ENCODE peak calls at places on chromosome X, in ten cellular contexts. S is GM12878; E is lower lobe of right lung; Q is WTC11; D is astrocyte of the spinal cord; Z is left lung; F is psoas muscle; J is sigmoid colon; B is Peyer's patch; P is CD4-positive, alpha-beta T cell. L is an unnamed sample.

GRCh38 chrX:1354036-1355019 is 17.7 kb downstream of the IL3RA start:
- DNase-seq in D (no peak), P (no peak), Z (no peak), F (peak), B (no peak), J (no peak), E (peak), S (no peak), Q (no peak), L (no peak)

GRCh38 chrX:101595739-101596419 is 21.9 kb downstream of the ARMCX6 start:
- DNase-seq in D (peak), J (no peak), S (peak), F (no peak), Z (no peak), Q (peak), B (no peak), E (no peak), P (no peak), L (no peak)

GRCh38 chrX:43953218-43953617 is 20.0 kb downstream of the NDP start:
- DNase-seq in S (no peak), J (no peak), Q (no peak), Z (no peak), B (no peak), E (no peak), F (no peak), P (no peak), D (peak), L (no peak)

GRCh38 chrX:11337292-11338009 is 44.2 kb downstream of the AMELX start:
- DNase-seq in E (no peak), F (no peak), J (no peak), B (no peak), D (no peak), Q (no peak), Z (no peak), P (no peak), S (no peak), L (no peak)

GRCh38 chrX:70168238-70169188 is 8.8 kb upstream of the DGAT2L6 start:
- DNase-seq in J (no peak), D (peak), F (no peak), Z (no peak), E (no peak), Q (peak), B (no peak), S (no peak), P (no peak), L (no peak)

GRCh38 chrX:136259543-136259942 is 8.3 kb upstream of the MAP7D3 start:
- DNase-seq in F (no peak), J (no peak), B (no peak), Z (no peak), P (no peak), S (no peak), Q (no peak), D (peak), E (no peak), L (no peak)

GRCh38 chrX:97895751-97896150 is 1012.0 kb downstream of the RPA4 start:
- DNase-seq in E (no peak), B (no peak), F (no peak), P (no peak), Z (no peak), J (no peak), S (no peak), Q (no peak), D (peak), L (no peak)

GRCh38 chrX:136588060-136588459 is 56.0 kb downstream of the VGLL1 start:
- DNase-seq in F (no peak), D (no peak), E (no peak), J (no peak), S (peak), Z (no peak), Q (no peak), P (no peak), B (no peak), L (no peak)

GRCh38 chrX:134658421-134658896 is at the start of gene PLAC1:
- DNase-seq in J (no peak), F (no peak), S (no peak), Q (no peak), D (no peak), B (no peak), P (no peak), Z (no peak), E (no peak), L (no peak)

GRCh38 chrX:148914783-148915182 is 414.4 kb downstream of the AFF2 start:
- DNase-seq in Q (no peak), Z (no peak), F (no peak), E (no peak), D (peak), S (peak), B (no peak), J (no peak), P (no peak), L (no peak)

GRCh38 chrX:14015941-14016340 is 13.8 kb downstream of the GEMIN8 start:
- DNase-seq in Q (no peak), E (no peak), Z (no peak), S (no peak), F (no peak), D (no peak), P (no peak), J (no peak), B (no peak), L (no peak)

GRCh38 chrX:29274517-29274916 is 687.3 kb downstream of the IL1RAPL1 start:
- DNase-seq in Q (no peak), P (no peak), J (no peak), Z (no peak), F (no peak), E (no peak), S (no peak), B (no peak), D (no peak), L (no peak)

GRCh38 chrX:54044877-54045328 is 630 bp upstream of the PHF8 start:
- DNase-seq in Q (no peak), S (peak), P (no peak), J (no peak), D (no peak), Z (no peak), B (no peak), E (no peak), F (no peak), L (no peak)

GRCh38 chrX:17859609-17860178 is 1.4 kb downstream of the RAI2 start:
- DNase-seq in D (no peak), E (peak), J (no peak), B (no peak), S (no peak), P (peak), Q (peak), F (no peak), Z (no peak), L (no peak)

GRCh38 chrX:104270916-104271512 is 16.3 kb upstream of the ESX1 start:
- DNase-seq in P (no peak), Q (peak), E (no peak), D (peak), F (no peak), S (no peak), B (peak), J (no peak), Z (no peak), L (no peak)

GRCh38 chrX:13360146-13360545 is 40.3 kb upstream of the ATXN3L start:
- DNase-seq in Q (no peak), Z (no peak), F (no peak), E (no peak), P (no peak), J (no peak), S (no peak), B (no peak), D (no peak), L (no peak)

GRCh38 chrX:110698696-110699095 is 96.9 kb downstream of the CHRDL1 start:
- DNase-seq in F (no peak), P (no peak), Q (no peak), B (no peak), Z (no peak), E (no peak), J (no peak), S (no peak), D (no peak), L (no peak)

GRCh38 chrX:53398216-53398615 is 24.2 kb downstream of the SMC1A start:
- DNase-seq in P (no peak), S (no peak), F (no peak), D (no peak), E (no peak), Q (no peak), B (no peak), J (no peak), Z (no peak), L (no peak)

GRCh38 chrX:57977992-57978391 is 67.7 kb upstream of the ZXDA start:
- DNase-seq in P (no peak), Z (no peak), J (no peak), Q (no peak), B (no peak), E (no peak), S (no peak), F (no peak), D (no peak), L (no peak)

GRCh38 chrX:136910565-136911040 is 30.1 kb upstream of the RBMX start:
- DNase-seq in S (no peak), J (no peak), Q (no peak), B (no peak), Z (no peak), D (peak), E (no peak), F (no peak), P (no peak), L (no peak)

GRCh38 chrX:120334603-120335002 is 23.3 kb upstream of the TMEM255A start:
- DNase-seq in F (no peak), E (no peak), J (no peak), Q (no peak), B (no peak), Z (no peak), P (no peak), S (no peak), D (no peak), L (no peak)

GRCh38 chrX:107451754-107452153 is 2.3 kb downstream of the FRMPD3 start:
- DNase-seq in J (no peak), E (no peak), Z (no peak), Q (peak), D (no peak), B (no peak), S (no peak), F (no peak), P (no peak), L (no peak)

GRCh38 chrX:39133971-39134370 is 332.7 kb downstream of the MID1IP1 start:
- DNase-seq in J (no peak), Z (no peak), B (peak), S (no peak), F (no peak), E (no peak), D (no peak), Q (peak), P (no peak), L (no peak)
- TF ChIP-seq CTCF in J (no peak), Z (no peak), B (peak), S (peak), F (no peak), E (no peak), D (no peak), Q (peak), P (no peak), L (peak)

GRCh38 chrX:63506320-63506719 is 155.2 kb upstream of the SPIN4 start:
- DNase-seq in E (no peak), J (no peak), F (no peak), B (no peak), Q (no peak), P (no peak), D (peak), S (no peak), Z (no peak), L (no peak)
- TF ChIP-seq CTCF in E (peak), J (peak), F (peak), B (no peak), Q (no peak), P (no peak), D (peak), S (no peak), Z (peak), L (peak)

GRCh38 chrX:68387786-68388185 is 45.5 kb downstream of the OPHN1 start:
- DNase-seq in Z (no peak), J (no peak), P (no peak), Q (no peak), B (no peak), S (no peak), E (no peak), D (no peak), F (no peak), L (no peak)
- TF ChIP-seq CTCF in Z (no peak), J (no peak), P (no peak), Q (no peak), B (no peak), S (no peak), E (no peak), D (no peak), F (no peak), L (no peak)

GRCh38 chrX:38335382-38335781 is 8.1 kb upstream of the RPGR start:
- DNase-seq in P (no peak), F (no peak), Q (no peak), Z (no peak), D (no peak), B (no peak), J (no peak), E (no peak), S (no peak), L (no peak)
- TF ChIP-seq CTCF in P (no peak), F (no peak), Q (no peak), Z (no peak), D (peak), B (no peak), J (no peak), E (no peak), S (no peak), L (peak)

GRCh38 chrX:47576021-47576898 is 6.0 kb upstream of the TIMP1 start:
- DNase-seq in P (no peak), E (no peak), D (no peak), Z (no peak), S (no peak), B (no peak), F (no peak), Q (no peak), J (no peak), L (no peak)

GRCh38 chrX:47572773-47573333 is 9.4 kb upstream of the TIMP1 start:
- DNase-seq in B (no peak), E (no peak), J (no peak), S (no peak), P (no peak), F (no peak), Z (no peak), D (no peak), Q (no peak), L (no peak)

GRCh38 chrX:47573334-47574095 is 8.7 kb upstream of the TIMP1 start:
- DNase-seq in D (peak), B (peak), E (no peak), S (no peak), Q (peak), Z (no peak), P (no peak), F (no peak), J (peak), L (no peak)

GRCh38 chrX:47574096-47574553 is 8.1 kb upstream of the TIMP1 start:
- DNase-seq in E (no peak), D (no peak), Z (no peak), B (no peak), Q (no peak), F (no peak), J (no peak), P (no peak), S (no peak), L (no peak)

DNA sequence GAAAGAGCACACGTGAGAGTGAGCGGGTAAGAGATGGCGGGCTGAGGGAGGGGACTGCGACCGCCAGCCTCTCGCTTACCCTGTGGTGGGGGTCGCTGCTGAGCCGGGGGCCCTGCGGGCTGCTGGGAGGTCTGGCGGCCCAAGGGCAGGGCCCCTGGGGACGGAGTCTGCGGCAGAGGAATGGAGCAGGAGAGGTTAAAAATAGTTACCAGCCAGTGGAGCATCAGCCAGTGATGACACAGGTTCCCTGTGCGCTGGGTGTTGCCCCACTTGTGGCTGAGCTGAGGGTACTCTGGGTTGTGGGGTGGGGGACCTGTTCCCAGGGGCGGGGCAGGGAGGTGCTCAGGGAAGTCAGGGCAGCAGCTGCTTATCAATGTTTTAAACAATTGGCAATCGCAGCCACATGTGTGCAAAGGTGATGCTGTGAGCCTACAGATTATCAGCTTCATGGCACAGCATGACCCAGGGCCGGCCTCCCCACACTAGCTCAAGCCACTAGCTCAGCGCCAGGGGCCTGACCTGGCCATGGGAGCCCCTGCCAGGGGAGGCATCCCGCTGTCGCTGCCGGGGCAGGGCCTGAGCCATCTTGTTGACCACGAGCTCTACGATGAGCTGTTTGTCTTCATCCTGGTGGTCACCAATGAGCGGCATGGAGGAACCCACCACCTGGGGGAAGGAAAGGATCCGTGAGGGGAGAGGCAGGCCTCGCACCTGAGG is 7.5 kb upstream of the TIMP1 start:
- DNase-seq in Q (no peak), E (no peak), B (no peak), Z (no peak), J (no peak), F (no peak), S (no peak), P (no peak), D (no peak), L (no peak)
- TF ChIP-seq CTCF in Q (no peak), E (no peak), B (no peak), Z (no peak), J (no peak), F (no peak), S (no peak), P (no peak), D (no peak), L (no peak)

DNA sequence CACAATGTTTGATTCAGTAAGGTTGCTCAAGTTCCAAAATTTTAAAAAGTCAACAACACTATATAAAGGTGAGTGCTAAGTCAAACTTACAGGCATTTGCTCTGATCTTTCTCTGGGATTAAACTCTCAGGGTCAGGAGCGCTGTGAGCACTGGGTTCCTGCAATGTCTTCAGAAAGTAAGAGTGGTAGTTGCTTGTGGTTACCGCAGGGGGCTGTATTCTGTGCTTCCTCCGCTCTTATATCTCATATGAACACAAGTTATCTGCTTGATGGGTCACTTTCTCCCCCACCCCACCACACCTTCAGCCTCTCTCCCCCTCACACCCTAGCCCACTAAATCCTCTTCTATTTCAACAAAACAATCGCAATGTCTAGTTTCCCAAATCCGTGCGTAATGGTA is 116.4 kb upstream of the IGSF1 start:
- DNase-seq in B (no peak), D (no peak), S (no peak), E (no peak), Q (no peak), P (no peak), J (no peak), F (no peak), Z (no peak), L (no peak)
- TF ChIP-seq CTCF in B (no peak), D (no peak), S (no peak), E (no peak), Q (no peak), P (no peak), J (no peak), F (no peak), Z (no peak), L (peak)

GRCh38 chrX:73852022-73852421 is 289.0 kb downstream of the CHIC1 start:
- DNase-seq in P (no peak), S (no peak), Q (no peak), J (no peak), D (no peak), Z (no peak), F (no peak), B (no peak), E (no peak), L (no peak)

GRCh38 chrX:73847991-73848390 is 285.0 kb downstream of the CHIC1 start:
- DNase-seq in S (no peak), Q (no peak), B (no peak), D (no peak), F (no peak), P (no peak), E (no peak), J (no peak), Z (no peak), L (no peak)

GRCh38 chrX:73849054-73849453 is 286.1 kb downstream of the CHIC1 start:
- DNase-seq in F (no peak), J (no peak), D (no peak), P (no peak), Z (no peak), B (no peak), S (no peak), Q (no peak), E (no peak), L (no peak)

GRCh38 chrX:73851014-73852009 is 288.3 kb downstream of the CHIC1 start:
- DNase-seq in J (peak), E (no peak), Q (no peak), D (peak), Z (no peak), S (peak), B (peak), F (peak), P (no peak), L (no peak)

GRCh38 chrX:73850124-73851013 is 287.4 kb downstream of the CHIC1 start:
- DNase-seq in Q (peak), B (peak), S (peak), J (peak), P (no peak), Z (no peak), E (no peak), F (peak), D (peak), L (no peak)
- TF ChIP-seq CTCF in Q (no peak), B (no peak), S (peak), J (no peak), P (no peak), Z (no peak), E (no peak), F (no peak), D (peak), L (no peak)

GRCh38 chrX:102659790-102660757 is 8.8 kb downstream of the GPRASP1 start:
- DNase-seq in F (peak), J (peak), S (peak), P (peak), B (peak), Q (peak), E (peak), Z (peak), D (peak), L (no peak)
- TF ChIP-seq CTCF in F (no peak), J (no peak), S (peak), P (no peak), B (no peak), Q (no peak), E (peak), Z (no peak), D (no peak), L (no peak)

GRCh38 chrX:51954592-51954991 is 61.2 kb downstream of the MAGED1 start:
- DNase-seq in E (no peak), D (no peak), P (no peak), Z (no peak), F (no peak), J (no peak), S (no peak), B (no peak), Q (no peak), L (no peak)
- TF ChIP-seq CTCF in E (no peak), D (no peak), P (no peak), Z (no peak), F (no peak), J (no peak), S (no peak), B (no peak), Q (no peak), L (no peak)

GRCh38 chrX:8179653-8180052 is 8.6 kb upstream of the VCX2 start:
- DNase-seq in J (no peak), S (no peak), F (no peak), P (no peak), D (peak), B (no peak), Z (no peak), E (no peak), Q (no peak), L (no peak)
- TF ChIP-seq CTCF in J (no peak), S (no peak), F (peak), P (no peak), D (peak), B (no peak), Z (no peak), E (peak), Q (no peak), L (no peak)

L was measured in D721Med.